ENCODE peak calls at places on chromosomes 13 and 19, in four cellular contexts. S is colonic mucosa, Q is cardiac muscle cell, W is thoracic aorta. L is an unnamed sample.

GRCh38 chr13:82833928-82834327 is 1048.3 kb downstream of the SLITRK1 start:
- DNase-seq in S (no peak), Q (no peak), W (no peak), L (no peak)

GRCh38 chr19:55472463-55472862 is 4.0 kb upstream of the ZNF628 start:
- DNase-seq in S (no peak), Q (no peak), W (no peak), L (no peak)

GRCh38 chr13:107124730-107125129 is 556.8 kb upstream of the ARGLU1 start:
- DNase-seq in S (no peak), Q (no peak), W (no peak), L (no peak)

GRCh38 chr13:25632166-25632888 is 260.6 kb downstream of the ATP8A2 start:
- DNase-seq in S (no peak), Q (no peak), W (no peak), L (no peak)

GRCh38 chr19:14369399-14370168 is 11.7 kb upstream of the ADGRE5 start:
- DNase-seq in S (no peak), Q (peak), W (no peak), L (no peak)

GRCh38 chr19:40594251-40594650 is 6.9 kb upstream of the LTBP4 start:
- DNase-seq in S (no peak), Q (no peak), W (no peak), L (no peak)

GRCh38 chr13:48492123-48493075 is 40.5 kb downstream of the RCBTB2 start:
- DNase-seq in S (peak), Q (peak), W (no peak), L (peak)

GRCh38 chr13:103471896-103472295 is 405.7 kb upstream of the SLC10A2 start:
- DNase-seq in S (no peak), Q (no peak), W (no peak), L (no peak)

GRCh38 chr19:21824679-21825078 is 11.3 kb downstream of the ZNF43 start:
- DNase-seq in S (no peak), Q (no peak), W (no peak), L (no peak)

GRCh38 chr19:35959040-35959967 is 23.1 kb downstream of the LRFN3 start:
- DNase-seq in S (no peak), Q (no peak), W (no peak), L (no peak)

GRCh38 chr13:111590796-111591195 is 270.4 kb downstream of the TEX29 start:
- DNase-seq in S (no peak), Q (no peak), W (no peak), L (no peak)

GRCh38 chr13:111491021-111491420 is 170.6 kb downstream of the TEX29 start:
- DNase-seq in S (no peak), Q (no peak), W (no peak), L (no peak)

GRCh38 chr19:10289167-10289835 is 451 bp upstream of the ICAM5 start:
- DNase-seq in S (peak), Q (peak), W (no peak), L (no peak)

GRCh38 chr13:104289400-104289799 is 1223.2 kb upstream of the SLC10A2 start:
- DNase-seq in S (no peak), Q (no peak), W (no peak), L (no peak)

GRCh38 chr13:41352935-41353801 is 42.1 kb downstream of the NAA16 start:
- DNase-seq in S (peak), Q (peak), W (no peak), L (peak)

GRCh38 chr19:45391346-45391745 is 13.5 kb downstream of the PPP1R13L start:
- DNase-seq in S (no peak), Q (no peak), W (no peak), L (no peak)

GRCh38 chr13:79108914-79109643 is 297.0 kb downstream of the RBM26 start:
- DNase-seq in S (no peak), Q (no peak), W (no peak), L (no peak)

GRCh38 chr13:81302125-81302524 is 961.2 kb upstream of the SPRY2 start:
- DNase-seq in S (no peak), Q (no peak), W (no peak), L (no peak)

GRCh38 chr13:76297331-76297730 is 588.9 kb downstream of the KCTD12 start:
- DNase-seq in S (no peak), Q (no peak), W (no peak), L (no peak)

GRCh38 chr13:28705734-28706133 is 13.0 kb downstream of the SLC46A3 start:
- DNase-seq in S (no peak), Q (no peak), W (no peak), L (no peak)

GRCh38 chr13:49098198-49098597 is 121.9 kb upstream of the MLNR start:
- DNase-seq in S (no peak), Q (no peak), W (peak), L (peak)

GRCh38 chr19:6750062-6750461 is 10.6 kb downstream of the TRIP10 start:
- DNase-seq in S (no peak), Q (no peak), W (no peak), L (no peak)

GRCh38 chr13:94369862-94370491 is 109.5 kb downstream of the DCT start:
- DNase-seq in S (peak), Q (no peak), W (no peak), L (no peak)

GRCh38 chr13:106967391-106967790 is 399.5 kb upstream of the ARGLU1 start:
- DNase-seq in S (no peak), Q (no peak), W (no peak), L (no peak)

GRCh38 chr19:2440515-2440914 is 13.1 kb upstream of the TIMM13 start:
- DNase-seq in S (no peak), Q (no peak), W (no peak), L (no peak)

GRCh38 chr13:93635687-93636086 is 409.1 kb downstream of the GPC6 start:
- DNase-seq in S (no peak), Q (no peak), W (no peak), L (peak)

GRCh38 chr19:42965204-42965603 is 28.2 kb upstream of the PSG7 start:
- DNase-seq in S (no peak), Q (no peak), W (no peak), L (no peak)

GRCh38 chr19:4108767-4109625 is 14.9 kb downstream of the MAP2K2 start:
- DNase-seq in S (no peak), Q (no peak), W (no peak), L (no peak)

GRCh38 chr19:45218887-45219780 is 26.1 kb downstream of the EXOC3L2 start:
- DNase-seq in S (no peak), Q (no peak), W (no peak), L (no peak)

GRCh38 chr13:95256086-95256485 is 45.2 kb downstream of the ABCC4 start:
- DNase-seq in S (no peak), Q (no peak), W (no peak), L (no peak)

GRCh38 chr19:2923510-2923909 is 21.3 kb downstream of the ZNF77 start:
- DNase-seq in S (no peak), Q (no peak), W (no peak), L (peak)

GRCh38 chr13:51733656-51734334 is 70.2 kb downstream of the DHRS12 start:
- DNase-seq in S (no peak), Q (peak), W (no peak), L (no peak)

GRCh38 chr13:45700971-45701900 is 884 bp upstream of the CBY2 start:
- DNase-seq in S (no peak), Q (no peak), W (no peak), L (no peak)

DNA sequence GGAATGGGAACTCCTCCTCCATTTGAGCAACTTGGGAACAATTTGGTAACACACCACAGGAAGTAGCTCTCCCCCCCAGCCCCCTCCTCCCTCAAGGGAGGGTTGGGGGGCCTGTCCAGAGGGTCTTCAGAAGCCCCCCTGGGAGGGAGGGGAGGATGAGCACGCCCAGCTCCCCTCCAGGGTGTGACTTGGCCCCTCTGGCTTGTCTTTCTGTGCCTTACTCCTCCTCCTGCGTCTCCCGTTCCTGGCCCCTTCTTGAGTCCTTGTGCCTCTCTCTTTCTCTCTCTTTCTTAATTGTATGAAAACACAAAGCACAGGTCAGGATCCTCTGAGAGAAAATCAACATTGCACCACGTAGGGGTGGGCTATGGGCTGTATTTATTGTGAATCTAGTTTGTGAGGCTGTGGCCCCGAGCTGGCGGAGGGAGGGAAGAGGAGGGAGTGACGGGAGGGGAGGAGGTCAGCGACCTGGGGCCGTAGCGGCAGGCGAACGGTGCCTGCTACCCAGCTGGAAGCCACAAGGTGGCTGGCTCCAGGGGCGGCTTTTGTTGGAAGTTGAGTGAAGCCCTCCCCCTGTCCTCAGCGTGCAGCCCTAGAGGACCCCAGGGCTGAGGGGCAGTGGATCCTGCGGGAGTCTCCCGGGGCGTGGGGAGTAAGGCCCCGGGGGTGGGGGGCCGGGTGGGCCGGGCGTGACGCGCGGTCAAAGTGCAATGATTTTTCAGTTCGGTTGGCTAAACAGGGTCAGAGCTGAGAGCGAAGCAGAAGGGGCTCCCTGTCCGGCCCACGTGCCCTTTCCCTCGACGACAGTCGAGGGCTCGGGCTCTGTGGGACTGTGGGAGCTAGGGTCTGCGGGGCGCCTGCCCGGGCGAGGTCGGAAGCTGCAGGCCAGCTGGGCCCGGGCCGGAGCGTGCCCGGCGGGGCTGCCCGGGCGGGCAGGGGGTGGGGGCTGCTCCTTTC is 6.4 kb downstream of the LYL1 start:
- DNase-seq in S (no peak), Q (peak), W (no peak), L (no peak)
- TF ChIP-seq CTCF in S (no peak), Q (peak), W (peak), L (no peak)

GRCh38 chr13:21538753-21539152 is 65.2 kb downstream of the MICU2 start:
- DNase-seq in S (no peak), Q (peak), W (no peak), L (no peak)

GRCh38 chr13:21531475-21531874 is 72.4 kb upstream of the ZDHHC20 start:
- DNase-seq in S (no peak), Q (no peak), W (no peak), L (no peak)

GRCh38 chr13:21538280-21538679 is 65.7 kb downstream of the MICU2 start:
- DNase-seq in S (no peak), Q (peak), W (no peak), L (no peak)

GRCh38 chr13:21537105-21537504 is 66.9 kb downstream of the MICU2 start:
- DNase-seq in S (no peak), Q (no peak), W (no peak), L (no peak)

GRCh38 chr13:21534760-21535159 is 69.2 kb downstream of the MICU2 start:
- DNase-seq in S (no peak), Q (peak), W (no peak), L (no peak)
- TF ChIP-seq CTCF in S (no peak), Q (no peak), W (no peak), L (no peak)

GRCh38 chr19:1260749-1261511 is 8.2 kb upstream of the CIRBP start:
- DNase-seq in S (peak), Q (peak), W (no peak), L (peak)

GRCh38 chr19:1259873-1260748 is 9.0 kb upstream of the CIRBP start:
- DNase-seq in S (peak), Q (no peak), W (no peak), L (no peak)

GRCh38 chr19:1261863-1262686 is 7.1 kb upstream of the CIRBP start:
- DNase-seq in S (peak), Q (no peak), W (peak), L (no peak)

GRCh38 chr19:1262687-1263123 is 6.4 kb upstream of the CIRBP start:
- DNase-seq in S (no peak), Q (no peak), W (no peak), L (no peak)

DNA sequence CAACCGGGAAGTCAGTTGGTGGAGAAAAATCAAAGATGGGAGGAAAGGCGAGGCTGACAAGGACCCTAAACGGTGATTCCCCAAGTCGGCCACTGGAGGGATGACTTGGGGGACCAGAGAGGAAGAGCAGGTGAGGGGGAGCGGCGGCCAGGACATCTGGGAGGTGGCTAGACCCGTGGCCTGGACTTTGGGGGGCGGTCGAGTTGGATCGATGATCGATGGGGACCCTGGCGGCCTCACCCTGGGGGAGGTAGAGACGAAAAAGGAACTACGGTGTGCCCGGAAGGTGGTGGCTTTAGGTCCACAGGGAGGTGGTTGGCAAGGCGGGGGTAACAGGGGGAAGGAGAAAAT is 7.6 kb upstream of the CIRBP start:
- DNase-seq in S (no peak), Q (no peak), W (no peak), L (no peak)
- TF ChIP-seq CTCF in S (no peak), Q (peak), W (no peak), L (peak)

GRCh38 chr13:43195551-43195950 is 172.2 kb downstream of the DNAJC15 start:
- DNase-seq in S (no peak), Q (no peak), W (no peak), L (no peak)
- TF ChIP-seq CTCF in S (no peak), Q (peak), W (no peak), L (no peak)

GRCh38 chr13:34833562-34834182 is 108.4 kb upstream of the NBEA start:
- DNase-seq in S (no peak), Q (no peak), W (no peak), L (no peak)
- TF ChIP-seq CTCF in S (no peak), Q (no peak), W (no peak), L (peak)

GRCh38 chr19:41879670-41880328 is 2.7 kb downstream of the CD79A start:
- DNase-seq in S (no peak), Q (no peak), W (no peak), L (no peak)
- TF ChIP-seq CTCF in S (no peak), Q (no peak), W (no peak), L (no peak)

GRCh38 chr13:23741879-23742510 is 147.2 kb downstream of the MIPEP start:
- DNase-seq in S (no peak), Q (no peak), W (no peak), L (no peak)
- TF ChIP-seq CTCF in S (no peak), Q (peak), W (peak), L (peak)

GRCh38 chr13:110254151-110254679 is 52.7 kb downstream of the COL4A1 start:
- DNase-seq in S (peak), Q (no peak), W (no peak), L (no peak)

GRCh38 chr13:110256126-110256905 is 50.6 kb downstream of the COL4A1 start:
- DNase-seq in S (no peak), Q (no peak), W (no peak), L (no peak)

GRCh38 chr13:110251227-110251791 is 55.6 kb downstream of the COL4A1 start:
- DNase-seq in S (peak), Q (no peak), W (no peak), L (no peak)

GRCh38 chr13:110257408-110257807 is 49.5 kb downstream of the COL4A1 start:
- DNase-seq in S (no peak), Q (no peak), W (no peak), L (no peak)

DNA sequence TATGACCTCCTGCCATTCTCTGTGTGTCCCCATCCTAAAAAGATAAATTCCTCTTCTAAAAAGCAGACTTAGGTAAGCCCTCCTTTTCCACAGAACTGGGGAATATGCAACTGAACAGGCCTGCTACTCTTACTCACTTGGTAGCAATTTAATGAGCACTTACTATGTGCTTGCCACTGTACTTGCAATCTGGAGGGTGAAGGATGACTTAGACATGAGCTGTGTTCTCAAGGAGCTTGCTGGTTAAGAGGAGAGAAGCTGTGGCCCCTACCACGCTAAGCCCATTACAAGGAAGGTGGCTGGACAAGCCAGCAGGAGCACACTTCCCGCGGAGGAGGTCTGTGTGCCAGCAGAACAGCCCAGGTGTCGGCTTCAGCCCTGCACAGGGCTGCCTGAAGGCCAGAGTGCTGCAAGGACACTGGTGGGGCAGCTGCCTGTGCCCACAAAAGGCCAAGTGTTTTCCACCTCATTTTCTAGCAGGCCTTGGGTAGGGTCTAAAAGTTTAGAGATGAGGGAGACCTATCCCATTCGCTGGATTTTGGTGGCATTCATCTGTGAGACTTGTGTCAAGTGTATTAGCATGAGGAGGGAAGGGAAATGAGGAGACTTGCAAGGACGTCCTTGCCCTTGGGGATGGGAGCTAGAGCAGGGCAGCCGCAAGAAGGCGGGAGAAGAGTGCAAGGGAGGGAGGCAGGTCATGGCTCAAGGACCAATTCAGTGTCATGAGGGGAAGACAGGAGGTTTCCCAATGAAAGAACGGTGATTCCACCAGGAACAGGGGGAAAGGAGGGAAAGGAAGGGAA is 52.0 kb downstream of the COL4A1 start:
- DNase-seq in S (peak), Q (no peak), W (no peak), L (no peak)
- TF ChIP-seq CTCF in S (no peak), Q (no peak), W (no peak), L (no peak)